ENCODE peak calls at places on chromosomes 11 and 22, in nine cellular contexts. E, V, S, Y, D, Q, J, R and F are unnamed samples.

GRCh38 chr11:36372101-36372767 is 76.1 kb downstream of the PRR5L start:
- DNase-seq in E (no peak), V (no peak), S (no peak), Y (no peak), D (no peak), Q (peak; percentile 97), J (no peak), R (no peak), F (no peak)

GRCh38 chr11:35304393-35304790 is 115.0 kb downstream of the SLC1A2 start:
- DNase-seq in E (no peak), V (no peak), S (no peak), Y (peak; percentile 13), D (no peak), Q (peak; percentile 74), J (peak; percentile 8), R (no peak), F (no peak)

GRCh38 chr11:17906436-17906835 is 106.4 kb downstream of the SERGEF start:
- DNase-seq in E (no peak), V (no peak), S (no peak), Y (peak; percentile 23), D (no peak), Q (no peak), J (no peak), R (peak; percentile 72), F (no peak)

GRCh38 chr22:38124236-38124974 is 13.9 kb upstream of the BAIAP2L2 start:
- DNase-seq in E (no peak), V (no peak), S (no peak), Y (no peak), D (no peak), Q (no peak), J (no peak), R (no peak), F (no peak)

GRCh38 chr11:35407041-35407440 is 12.3 kb downstream of the SLC1A2 start:
- DNase-seq in E (no peak), V (no peak), S (no peak), Y (no peak), D (no peak), Q (no peak), J (no peak), R (no peak), F (no peak)

GRCh38 chr11:86688398-86689179 is 16.2 kb upstream of the ME3 start:
- DNase-seq in E (no peak), V (no peak), S (no peak), Y (no peak), D (no peak), Q (peak; percentile 87), J (no peak), R (no peak), F (no peak)

GRCh38 chr11:96049426-96049825 is 125.5 kb upstream of the MTMR2 start:
- DNase-seq in E (no peak), V (no peak), S (no peak), Y (no peak), D (no peak), Q (peak; percentile 67), J (no peak), R (no peak), F (no peak)

GRCh38 chr11:7672960-7673723 is at the start of gene CYB5R2:
- DNase-seq in E (no peak), V (peak; percentile 79), S (peak; percentile 81), Y (peak; percentile 86), D (peak; percentile 15), Q (peak; percentile 16), J (no peak), R (no peak), F (peak; percentile 94)

GRCh38 chr11:8269636-8270035 is 6.0 kb upstream of the LMO1 start:
- DNase-seq in E (peak; percentile 4), V (no peak), S (no peak), Y (no peak), D (no peak), Q (no peak), J (no peak), R (no peak), F (no peak)

GRCh38 chr11:36130401-36130800 is 158.8 kb downstream of the COMMD9 start:
- DNase-seq in E (no peak), V (no peak), S (no peak), Y (no peak), D (no peak), Q (peak; percentile 39), J (no peak), R (no peak), F (no peak)

GRCh38 chr22:18970180-18970947 is 34.3 kb upstream of the PRODH start:
- DNase-seq in E (peak; percentile 59), V (no peak), S (no peak), Y (peak; percentile 53), D (no peak), Q (peak; percentile 30), J (no peak), R (no peak), F (no peak)

GRCh38 chr11:82995754-82996398 is 75.8 kb downstream of the RAB30 start:
- DNase-seq in E (no peak), V (no peak), S (no peak), Y (no peak), D (no peak), Q (peak; percentile 80), J (no peak), R (no peak), F (no peak)

GRCh38 chr11:37988031-37988430 is 1390.0 kb upstream of the RAG2 start:
- DNase-seq in E (no peak), V (no peak), S (no peak), Y (peak; percentile 20), D (peak; percentile 66), Q (peak; percentile 35), J (no peak), R (no peak), F (no peak)

GRCh38 chr11:2264366-2265011 is 5.9 kb downstream of the ASCL2 start:
- DNase-seq in E (no peak), V (no peak), S (no peak), Y (no peak), D (no peak), Q (no peak), J (no peak), R (no peak), F (no peak)

GRCh38 chr11:47656284-47656915 is 14.0 kb upstream of the MTCH2 start:
- DNase-seq in E (no peak), V (no peak), S (no peak), Y (no peak), D (no peak), Q (no peak), J (no peak), R (no peak), F (peak; percentile 9)

GRCh38 chr11:45670386-45671135 is 5.1 kb upstream of the CHST1 start:
- DNase-seq in E (no peak), V (no peak), S (no peak), Y (no peak), D (no peak), Q (no peak), J (no peak), R (no peak), F (peak; percentile 60)
- H3K27me3 ChIP-seq in E (no peaks in the 10 kb centered on the region), V (no peaks in the 10 kb centered on the region), S (peaks cover 23% of the 10 kb centered on the region), Y (peaks cover 22% of the 10 kb centered on the region), D (peaks cover 6% of the 10 kb centered on the region), Q (peaks cover 25% of the 10 kb centered on the region), J (no peaks in the 10 kb centered on the region), R (no peaks in the 10 kb centered on the region), F (no peaks in the 10 kb centered on the region)

GRCh38 chr11:124846058-124846719 is 19.0 kb upstream of the ROBO3 start:
- DNase-seq in E (no peak), V (no peak), S (no peak), Y (no peak), D (no peak), Q (no peak), J (no peak), R (no peak), F (no peak)
- H3K27me3 ChIP-seq in E (peaks cover 13% of the 10 kb centered on the region), V (peaks cover 100% of the 10 kb centered on the region), S (peaks cover 100% of the 10 kb centered on the region), Y (peaks cover 100% of the 10 kb centered on the region), D (peaks cover 81% of the 10 kb centered on the region), Q (peaks cover 84% of the 10 kb centered on the region), J (peaks cover 47% of the 10 kb centered on the region), R (peaks cover 25% of the 10 kb centered on the region), F (no peaks in the 10 kb centered on the region)

GRCh38 chr11:13030857-13031256 is 21.7 kb downstream of the RASSF10 start:
- DNase-seq in E (no peak), V (peak; percentile 66), S (peak; percentile 61), Y (peak; percentile 21), D (peak; percentile 26), Q (no peak), J (no peak), R (no peak), F (no peak)

GRCh38 chr11:13026722-13027121 is 17.6 kb downstream of the RASSF10 start:
- DNase-seq in E (no peak), V (no peak), S (no peak), Y (no peak), D (no peak), Q (no peak), J (no peak), R (no peak), F (no peak)

GRCh38 chr11:13029872-13030271 is 20.8 kb downstream of the RASSF10 start:
- DNase-seq in E (no peak), V (no peak), S (no peak), Y (no peak), D (no peak), Q (no peak), J (no peak), R (no peak), F (no peak)

GRCh38 chr11:13031349-13031748 is 22.2 kb downstream of the RASSF10 start:
- DNase-seq in E (no peak), V (no peak), S (no peak), Y (no peak), D (no peak), Q (no peak), J (no peak), R (no peak), F (no peak)

GRCh38 chr11:13028322-13028721 is 19.2 kb downstream of the RASSF10 start:
- DNase-seq in E (no peak), V (no peak), S (no peak), Y (no peak), D (no peak), Q (no peak), J (no peak), R (no peak), F (no peak)
- H3K27me3 ChIP-seq in E (no peaks in the 10 kb centered on the region), V (peaks cover 3% of the 10 kb centered on the region), S (no peaks in the 10 kb centered on the region), Y (no peaks in the 10 kb centered on the region), D (peaks cover 33% of the 10 kb centered on the region), Q (peaks cover 41% of the 10 kb centered on the region), J (no peaks in the 10 kb centered on the region), R (peaks cover 4% of the 10 kb centered on the region), F (peaks cover 1% of the 10 kb centered on the region)

GRCh38 chr11:30583505-30584280 is 2.5 kb downstream of the MPPED2 start:
- DNase-seq in E (no peak), V (peak; percentile 36), S (peak; percentile 9), Y (peak; percentile 41), D (no peak), Q (no peak), J (no peak), R (no peak), F (peak; percentile 82)

GRCh38 chr11:30581646-30582045 is 4.5 kb downstream of the MPPED2 start:
- DNase-seq in E (no peak), V (no peak), S (no peak), Y (no peak), D (no peak), Q (no peak), J (no peak), R (no peak), F (no peak)

GRCh38 chr11:30586251-30587144 is at the start of gene MPPED2:
- DNase-seq in E (peak; percentile 83), V (peak; percentile 61), S (peak; percentile 25), Y (peak; percentile 65), D (no peak), Q (no peak), J (no peak), R (peak; percentile 44), F (peak; percentile 83)

GRCh38 chr11:30585892-30586250 is 282 bp downstream of the MPPED2 start:
- DNase-seq in E (no peak), V (peak; percentile 47), S (peak; percentile 9), Y (peak; percentile 57), D (no peak), Q (no peak), J (no peak), R (no peak), F (peak; percentile 81)

GRCh38 chr11:30585067-30585891 is 874 bp downstream of the MPPED2 start:
- DNase-seq in E (peak; percentile 64), V (peak; percentile 46), S (no peak), Y (peak; percentile 49), D (no peak), Q (no peak), J (no peak), R (no peak), F (peak; percentile 73)
- H3K27me3 ChIP-seq in E (no peaks in the 10 kb centered on the region), V (no peaks in the 10 kb centered on the region), S (peaks cover 57% of the 10 kb centered on the region), Y (peaks cover 34% of the 10 kb centered on the region), D (peaks cover 37% of the 10 kb centered on the region), Q (peaks cover 14% of the 10 kb centered on the region), J (no peaks in the 10 kb centered on the region), R (peaks cover 3% of the 10 kb centered on the region), F (no peaks in the 10 kb centered on the region)